ENCODE peak calls at places on chromosome 20, in eight cellular contexts. U is C1 segment of cervical spinal cord; C is SIG-M5; G is endothelial cell; S is NCI-H774; A is WTC11; E is activated T-helper 1 cell treated with anti-CD3 and anti-CD28 coated beads, Interleukin-12 subunit alpha, Interleukin-12 subunit beta, Interleukin-2, Interleukin-4 antibody, amounts not matched to agents 30 ng/mL and 10 ng/mL and 1 ng/mL, durations not matched to agents 14 hours and 24 hours and 36 hours; W is stimulated activated CD4-positive, alpha-beta T cell treated with anti-CD3 and anti-CD28 coated beads, Interleukin-4, amount 100 ng/mL, for 24 hours. O is an unnamed sample.

GRCh38 chr20:24050119-24050518 is 61.5 kb upstream of the GGTLC1 start:
- DNase-seq in U (no peak), C (no peak), G (no peak), S (no peak), A (no peak), E (no peak), W (no peak), O (no peak)

GRCh38 chr20:38321959-38322598 is 18.1 kb downstream of the BPI start:
- DNase-seq in U (no peak), C (no peak), G (peak; percentile 54), S (no peak), A (peak; percentile 35), E (no peak), W (no peak), O (peak; percentile 49)

GRCh38 chr20:17871861-17872260 is 96.7 kb downstream of the SNX5 start:
- DNase-seq in U (no peak), C (no peak), G (no peak), S (no peak), A (no peak), E (no peak), W (no peak), O (no peak)

GRCh38 chr20:39800111-39800510 is 838.0 kb downstream of the DHX35 start:
- DNase-seq in U (no peak), C (no peak), G (no peak), S (no peak), A (no peak), E (no peak), W (no peak), O (no peak)

GRCh38 chr20:4813076-4813838 is 91.5 kb downstream of the PRND start:
- DNase-seq in U (no peak), C (no peak), G (no peak), S (no peak), A (no peak), E (peak; percentile 12), W (peak; percentile 21), O (no peak)

GRCh38 chr20:47720636-47721427 is 64.4 kb downstream of the SULF2 start:
- DNase-seq in U (no peak), C (no peak), G (no peak), S (no peak), A (no peak), E (no peak), W (no peak), O (no peak)

GRCh38 chr20:7379206-7379605 is 561.1 kb downstream of the HAO1 start:
- DNase-seq in U (no peak), C (no peak), G (no peak), S (no peak), A (no peak), E (no peak), W (no peak), O (no peak)

GRCh38 chr20:53957421-53958172 is 112.8 kb downstream of the BCAS1 start:
- DNase-seq in U (no peak), C (no peak), G (no peak), S (no peak), A (no peak), E (no peak), W (no peak), O (no peak)

GRCh38 chr20:35275741-35276251 is 2.1 kb downstream of the MMP24OS start:
- DNase-seq in U (no peak), C (no peak), G (no peak), S (no peak), A (no peak), E (no peak), W (no peak), O (no peak)

GRCh38 chr20:58071991-58072390 is 156.5 kb downstream of the ANKRD60 start:
- DNase-seq in U (no peak), C (no peak), G (no peak), S (no peak), A (no peak), E (no peak), W (no peak), O (no peak)

GRCh38 chr20:53672484-53673129 is 79.0 kb upstream of the ZNF217 start:
- DNase-seq in U (no peak), C (no peak), G (no peak), S (no peak), A (no peak), E (no peak), W (no peak), O (no peak)

GRCh38 chr20:56829788-56830385 is 200.8 kb downstream of the TFAP2C start:
- DNase-seq in U (no peak), C (no peak), G (no peak), S (no peak), A (no peak), E (no peak), W (no peak), O (peak; percentile 68)

GRCh38 chr20:47854687-47855212 is 69.5 kb upstream of the SULF2 start:
- DNase-seq in U (no peak), C (no peak), G (peak; percentile 18), S (peak; percentile 2), A (peak; percentile 71), E (no peak), W (no peak), O (peak; percentile 84)

GRCh38 chr20:24770628-24771556 is 178.2 kb upstream of the CST7 start:
- DNase-seq in U (no peak), C (no peak), G (no peak), S (no peak), A (no peak), E (no peak), W (no peak), O (no peak)

O was measured in ELF-1.